ENCODE peak calls at places on chromosome 9, in seven cellular contexts. A is fibroblast of lung, E is H1, F is MM.1S, J is endothelial cell of umbilical vein, X is GM23338, H is PC-3. R is an unnamed sample. For H3K27me3, the result is how much of the 10 kb centered on the place peaks cover.

GRCh38 chr9:89422151-89422918 is 75.6 kb downstream of the SEMA4D start:
- DNase-seq in X (no peak), E (no peak), J (no peak), A (no peak), H (peak), F (no peak), R (peak)

GRCh38 chr9:32490601-32491000 is 35.4 kb downstream of the RIGI start:
- DNase-seq in H (no peak), X (peak), E (no peak), J (no peak), A (no peak), F (no peak), R (no peak)

GRCh38 chr9:16265671-16266070 is 604.8 kb downstream of the BNC2 start:
- DNase-seq in F (no peak), X (no peak), H (no peak), A (no peak), J (no peak), E (no peak), R (no peak)

GRCh38 chr9:108099854-108100253 is 610.3 kb upstream of the KLF4 start:
- DNase-seq in A (no peak), J (no peak), F (no peak), H (peak), E (no peak), X (no peak), R (no peak)

GRCh38 chr9:33697171-33697570 is 98.2 kb upstream of the PRSS3 start:
- DNase-seq in A (no peak), E (no peak), J (no peak), X (no peak), F (no peak), H (no peak), R (no peak)

GRCh38 chr9:89871871-89872331 is 267.1 kb downstream of the GADD45G start:
- DNase-seq in H (no peak), J (no peak), X (no peak), A (no peak), E (no peak), F (no peak), R (no peak)

GRCh38 chr9:35203531-35203930 is 41.7 kb downstream of the UNC13B start:
- DNase-seq in J (no peak), A (peak), E (no peak), F (no peak), X (peak), H (no peak), R (no peak)

GRCh38 chr9:2623046-2623865 is 1.7 kb downstream of the VLDLR start:
- DNase-seq in X (peak), A (peak), E (peak), H (no peak), F (no peak), J (peak), R (peak)

GRCh38 chr9:130942679-130943078 is 3.6 kb upstream of the FIBCD1 start:
- DNase-seq in J (no peak), A (no peak), H (no peak), X (no peak), F (no peak), E (no peak), R (no peak)
- H3K27me3 ChIP-seq in J (under half), A (under half), H (under half), X (under half), F (half or more), E (under half), R (under half)

GRCh38 chr9:115115117-115115880 is 2.7 kb downstream of the TNC start:
- DNase-seq in X (no peak), E (no peak), J (no peak), H (peak), A (peak), F (no peak), R (peak)
- H2AFZ ChIP-seq in X (no peak), E (no peak), J (no peak), H (no peak), A (no peak), F (no peak), R (peak)

GRCh38 chr9:137051145-137051724 is 2.6 kb downstream of the ENTPD2 start:
- DNase-seq in X (no peak), J (no peak), E (no peak), F (no peak), A (no peak), H (no peak), R (no peak)
- H3K27me3 ChIP-seq in X (half or more), J (under half), E (under half), F (half or more), A (under half), H (under half), R (under half)

DNA sequence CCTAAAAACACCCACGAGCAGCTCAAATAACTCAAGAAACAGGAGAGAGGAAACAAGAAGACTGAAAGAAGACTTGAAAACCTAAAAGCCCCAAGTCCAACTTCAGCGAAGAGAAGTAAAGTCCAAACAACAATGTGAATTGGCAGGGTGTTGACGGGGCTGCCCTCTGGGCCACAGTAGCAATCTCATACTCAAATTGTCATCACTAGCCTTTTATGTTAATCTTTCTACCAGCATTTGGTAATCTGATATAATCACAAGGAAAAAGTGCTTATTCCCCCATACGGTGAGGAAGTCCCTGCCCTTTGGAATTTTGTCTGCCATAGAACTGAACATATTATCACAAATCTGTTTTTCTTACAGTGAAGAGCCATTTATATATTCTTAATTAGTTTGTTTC is 51.5 kb upstream of the IFNE start:
- DNase-seq in E (no peak), F (no peak), H (no peak), J (no peak), X (no peak), A (no peak), R (no peak)
- H2AFZ ChIP-seq in E (no peak), F (no peak), H (no peak), J (no peak), X (no peak), A (no peak), R (no peak)

GRCh38 chr9:121505903-121506640 is 6.4 kb upstream of the GGTA1 start:
- DNase-seq in X (no peak), H (no peak), A (no peak), F (no peak), J (no peak), E (no peak), R (no peak)

GRCh38 chr9:121499427-121500164 is at the start of gene GGTA1:
- DNase-seq in A (peak), J (peak), F (peak), H (peak), X (peak), E (peak), R (peak)

GRCh38 chr9:121500165-121500478 is 478 bp upstream of the GGTA1 start:
- DNase-seq in A (no peak), J (no peak), X (peak), H (no peak), F (no peak), E (no peak), R (no peak)

GRCh38 chr9:121499177-121499426 is 542 bp downstream of the GGTA1 start:
- DNase-seq in A (no peak), X (no peak), J (no peak), E (no peak), H (no peak), F (no peak), R (no peak)

GRCh38 chr9:121503443-121503842 is 3.8 kb upstream of the GGTA1 start:
- DNase-seq in A (no peak), X (no peak), E (no peak), J (no peak), H (no peak), F (no peak), R (no peak)
- H3K27me3 ChIP-seq in A (under half), X (under half), E (under half), J (under half), H (under half), F (under half), R (under half)

DNA sequence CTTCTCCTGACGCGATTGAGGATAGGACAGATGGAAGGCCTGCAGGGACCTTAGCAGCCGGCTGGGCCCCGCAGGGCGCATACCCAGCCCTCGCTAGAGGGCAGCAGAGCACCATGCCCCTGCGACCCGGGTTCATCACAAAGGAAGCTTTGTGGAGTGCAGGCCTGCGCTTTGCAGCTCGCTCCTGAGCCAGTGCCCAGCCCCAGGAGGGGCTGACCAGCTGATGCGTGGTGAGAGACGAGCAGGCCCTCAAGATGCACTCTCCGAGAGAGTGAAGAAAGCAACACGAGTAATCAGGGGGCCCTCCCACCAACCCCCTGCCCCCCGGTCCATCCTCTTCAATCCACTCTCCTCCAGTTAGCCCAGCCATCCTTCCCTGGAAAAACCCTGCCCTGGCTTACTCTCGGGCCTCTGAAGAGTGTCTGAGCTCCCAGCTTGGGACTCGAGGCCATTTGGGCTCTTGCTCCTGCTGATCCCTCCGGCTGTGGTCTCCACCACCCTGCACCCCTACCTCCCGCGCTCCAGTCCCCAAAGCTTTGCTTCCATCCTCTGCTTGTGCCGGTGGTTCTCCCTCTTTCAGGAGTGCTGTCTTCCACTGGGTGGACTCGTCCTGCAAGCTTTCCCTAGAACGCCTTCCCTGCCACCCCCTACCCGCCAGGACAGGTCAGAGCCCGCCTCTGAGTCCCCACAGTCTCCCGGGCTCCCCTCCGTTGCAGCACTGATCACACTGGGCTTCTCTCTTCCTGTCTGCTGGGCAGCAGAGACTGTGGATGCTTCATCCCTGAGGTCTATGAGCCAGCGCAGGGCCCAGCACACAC is 9.1 kb upstream of the KIF12 start:
- DNase-seq in A (peak), F (peak), H (peak), X (peak), J (peak), E (peak), R (peak)
- H2AFZ ChIP-seq in A (no peak), F (no peak), H (peak), X (peak), J (peak), E (peak), R (peak)

GRCh38 chr9:64015136-64015535 is 1269.9 kb downstream of the FOXD4L5 start:
- DNase-seq in H (no peak), A (no peak), E (no peak), X (no peak), F (no peak), J (no peak), R (no peak)
- H3K27me3 ChIP-seq in H (under half), A (under half), E (under half), X (under half), F (under half), J (under half), R (under half)

GRCh38 chr9:112158629-112159228 is 16.4 kb downstream of the SUSD1 start:
- DNase-seq in E (no peak), F (no peak), H (no peak), X (no peak), J (no peak), A (no peak), R (no peak)
- H2AFZ ChIP-seq in E (no peak), F (no peak), H (no peak), X (no peak), J (no peak), A (no peak), R (no peak)

GRCh38 chr9:40909821-40910220 is 218.7 kb downstream of the FOXD4L6 start:
- DNase-seq in F (no peak), J (no peak), H (no peak), X (no peak), E (peak), A (no peak), R (no peak)

GRCh38 chr9:40913928-40914673 is 214.4 kb downstream of the FOXD4L6 start:
- DNase-seq in F (no peak), E (peak), X (no peak), J (no peak), A (no peak), H (no peak), R (no peak)

GRCh38 chr9:40914772-40915659 is 213.5 kb downstream of the FOXD4L6 start:
- DNase-seq in J (no peak), A (no peak), H (no peak), F (no peak), X (no peak), E (no peak), R (no peak)

GRCh38 chr9:40913096-40913719 is 215.3 kb downstream of the FOXD4L6 start:
- DNase-seq in H (no peak), X (no peak), J (no peak), E (no peak), A (no peak), F (no peak), R (no peak)

GRCh38 chr9:40911647-40912046 is 216.8 kb downstream of the FOXD4L6 start:
- DNase-seq in X (no peak), E (peak), F (no peak), H (no peak), A (no peak), J (no peak), R (no peak)
- H3K27me3 ChIP-seq in X (half or more), E (under half), F (under half), H (half or more), A (under half), J (under half), R (under half)